ENCODE peak calls at places on chromosomes 16 and 17, in eight cellular contexts. One of them, this sample, is unnamed.
A peak's percentile ranks its signal among the peaks of the same experiment; 100 is the strongest.

GRCh38 chr17:65567566-65567965 is 6.1 kb upstream of the AXIN2 start:
- DNase-seq in endothelial cell: no peak
- DNase-seq in BJ: no peak
- DNase-seq in fibroblast of the aortic adventitia: no peak
- DNase-seq in AG09309: no peak
- DNase-seq in spleen: no peak
- DNase-seq in omental fat pad: no peak
- DNase-seq in vagina: no peak
- DNase-seq in this sample: no peak

GRCh38 chr17:80261895-80262279 is 1.2 kb downstream of the RNF213 start:
- DNase-seq in endothelial cell: no peak
- DNase-seq in BJ: no peak
- DNase-seq in fibroblast of the aortic adventitia: no peak
- DNase-seq in AG09309: no peak
- DNase-seq in spleen: no peak
- DNase-seq in omental fat pad: no peak
- DNase-seq in vagina: no peak
- DNase-seq in this sample: no peak

GRCh38 chr16:52611817-52612673 is 65.1 kb upstream of the TOX3 start:
- DNase-seq in endothelial cell: no peak
- DNase-seq in BJ: no peak
- DNase-seq in fibroblast of the aortic adventitia: no peak
- DNase-seq in AG09309: no peak
- DNase-seq in spleen: no peak
- DNase-seq in omental fat pad: no peak
- DNase-seq in vagina: no peak
- DNase-seq in this sample: no peak

GRCh38 chr17:48012151-48012520 is 25.5 kb downstream of the COPZ2 start:
- DNase-seq in endothelial cell: peak; percentile 48
- DNase-seq in BJ: no peak
- DNase-seq in fibroblast of the aortic adventitia: no peak
- DNase-seq in AG09309: no peak
- DNase-seq in spleen: peak; percentile 90
- DNase-seq in omental fat pad: no peak
- DNase-seq in vagina: no peak
- DNase-seq in this sample: peak; percentile 81

GRCh38 chr16:53131363-53132071 is 76.7 kb downstream of the CHD9 start:
- DNase-seq in endothelial cell: peak; percentile 52
- DNase-seq in BJ: no peak
- DNase-seq in fibroblast of the aortic adventitia: peak; percentile 26
- DNase-seq in AG09309: no peak
- DNase-seq in spleen: peak; percentile 92
- DNase-seq in omental fat pad: peak; percentile 32
- DNase-seq in vagina: no peak
- DNase-seq in this sample: peak; percentile 73

GRCh38 chr16:88468289-88469129 is 15.4 kb downstream of the ZFPM1 start:
- DNase-seq in endothelial cell: peak; percentile 45
- DNase-seq in BJ: no peak
- DNase-seq in fibroblast of the aortic adventitia: peak; percentile 46
- DNase-seq in AG09309: no peak
- DNase-seq in spleen: no peak
- DNase-seq in omental fat pad: no peak
- DNase-seq in vagina: no peak
- DNase-seq in this sample: no peak

GRCh38 chr16:69494993-69495392 is 70.6 kb downstream of the CYB5B start:
- DNase-seq in endothelial cell: peak; percentile 43
- DNase-seq in BJ: no peak
- DNase-seq in fibroblast of the aortic adventitia: no peak
- DNase-seq in AG09309: no peak
- DNase-seq in spleen: no peak
- DNase-seq in omental fat pad: no peak
- DNase-seq in vagina: no peak
- DNase-seq in this sample: no peak

GRCh38 chr17:6070895-6071511 is 824 bp downstream of the WSCD1 start:
- DNase-seq in endothelial cell: peak; percentile 39
- DNase-seq in BJ: no peak
- DNase-seq in fibroblast of the aortic adventitia: no peak
- DNase-seq in AG09309: no peak
- DNase-seq in spleen: no peak
- DNase-seq in omental fat pad: no peak
- DNase-seq in vagina: no peak
- DNase-seq in this sample: no peak

GRCh38 chr17:48546924-48547838 is 2.3 kb upstream of the HOXB2 start:
- DNase-seq in endothelial cell: no peak
- DNase-seq in BJ: no peak
- DNase-seq in fibroblast of the aortic adventitia: peak; percentile 93
- DNase-seq in AG09309: no peak
- DNase-seq in spleen: no peak
- DNase-seq in omental fat pad: no peak
- DNase-seq in vagina: no peak
- DNase-seq in this sample: no peak

GRCh38 chr16:88451586-88452484 is 1.2 kb upstream of the ZFPM1 start:
- DNase-seq in endothelial cell: no peak
- DNase-seq in BJ: no peak
- DNase-seq in fibroblast of the aortic adventitia: no peak
- DNase-seq in AG09309: no peak
- DNase-seq in spleen: no peak
- DNase-seq in omental fat pad: no peak
- DNase-seq in vagina: no peak
- DNase-seq in this sample: no peak

DNA sequence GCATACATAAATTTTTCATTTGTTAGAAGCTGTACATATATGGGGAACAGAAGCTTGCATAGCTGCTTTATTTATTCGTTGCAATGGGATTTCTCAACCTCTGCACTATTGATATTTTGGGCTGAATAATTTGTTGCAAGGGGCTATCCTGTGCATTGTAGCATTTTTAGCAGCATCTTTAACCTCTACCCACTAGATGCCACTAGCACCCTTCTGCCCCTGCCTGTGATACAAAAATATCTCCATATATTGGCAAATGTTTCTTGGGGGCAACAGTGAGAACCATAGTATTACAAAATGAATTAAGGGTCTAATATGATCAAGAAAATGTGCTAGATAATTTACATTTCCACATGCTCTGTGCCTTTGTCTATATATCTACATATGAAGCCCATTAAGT is 1401.0 kb downstream of the CDH11 start:
- DNase-seq in endothelial cell: no peak
- DNase-seq in BJ: no peak
- DNase-seq in fibroblast of the aortic adventitia: no peak
- DNase-seq in AG09309: no peak
- DNase-seq in spleen: no peak
- DNase-seq in omental fat pad: no peak
- DNase-seq in vagina: no peak
- DNase-seq in this sample: no peak
- TF ChIP-seq CTCF in endothelial cell: no peak
- TF ChIP-seq CTCF in BJ: no peak
- TF ChIP-seq CTCF in fibroblast of the aortic adventitia: peak; percentile 3
- TF ChIP-seq CTCF in AG09309: no peak
- TF ChIP-seq CTCF in spleen: no peak
- TF ChIP-seq CTCF in omental fat pad: no peak
- TF ChIP-seq CTCF in vagina: no peak
- TF ChIP-seq CTCF in this sample: peak; percentile 50

GRCh38 chr17:42520540-42520951 is 15.5 kb upstream of the NAGLU start:
- DNase-seq in endothelial cell: peak; percentile 57
- DNase-seq in BJ: no peak
- DNase-seq in fibroblast of the aortic adventitia: no peak
- DNase-seq in AG09309: no peak
- DNase-seq in spleen: peak; percentile 68
- DNase-seq in omental fat pad: no peak
- DNase-seq in vagina: no peak
- DNase-seq in this sample: no peak
- TF ChIP-seq CTCF in endothelial cell: peak; percentile 40
- TF ChIP-seq CTCF in BJ: peak; percentile 31
- TF ChIP-seq CTCF in fibroblast of the aortic adventitia: peak; percentile 6
- TF ChIP-seq CTCF in AG09309: peak; percentile 7
- TF ChIP-seq CTCF in spleen: peak; percentile 26
- TF ChIP-seq CTCF in omental fat pad: no peak
- TF ChIP-seq CTCF in vagina: no peak
- TF ChIP-seq CTCF in this sample: peak; percentile 57

DNA sequence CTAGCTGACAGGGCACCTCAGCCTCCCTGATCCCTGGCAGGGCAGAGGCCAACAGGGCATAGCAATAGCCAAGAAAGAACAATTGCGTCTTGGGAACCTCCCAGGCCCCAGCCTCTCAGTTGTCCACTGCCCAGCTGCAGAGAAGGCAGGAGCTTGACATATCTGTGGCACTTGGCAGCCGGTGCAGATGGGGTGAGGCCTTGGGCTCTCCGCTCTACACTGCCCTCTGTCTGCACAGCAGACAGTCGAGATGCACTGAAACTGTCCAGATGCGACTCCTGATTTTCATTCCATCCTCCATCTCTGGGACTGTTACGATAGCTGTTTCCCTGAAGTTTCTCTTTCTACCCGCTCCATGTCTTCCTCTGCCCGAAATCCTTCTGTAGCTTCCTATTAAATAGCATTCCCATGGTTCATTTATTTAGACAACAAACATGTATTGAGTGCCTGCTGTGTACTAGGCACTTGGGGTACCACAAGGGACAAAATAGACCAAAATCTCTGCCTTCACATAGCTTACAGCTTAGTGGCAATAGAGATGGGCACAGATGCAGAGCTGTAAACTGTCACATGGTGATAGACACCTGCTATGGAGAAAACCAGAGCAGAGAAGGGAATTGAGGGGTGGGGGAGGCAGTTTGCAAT is 3.3 kb downstream of the POLR3E start:
- DNase-seq in endothelial cell: peak; percentile 59
- DNase-seq in BJ: no peak
- DNase-seq in fibroblast of the aortic adventitia: peak; percentile 60
- DNase-seq in AG09309: peak; percentile 7
- DNase-seq in spleen: peak; percentile 79
- DNase-seq in omental fat pad: no peak
- DNase-seq in vagina: no peak
- DNase-seq in this sample: no peak
- TF ChIP-seq CTCF in endothelial cell: peak; percentile 16
- TF ChIP-seq CTCF in BJ: peak; percentile 86
- TF ChIP-seq CTCF in fibroblast of the aortic adventitia: peak; percentile 68
- TF ChIP-seq CTCF in AG09309: peak; percentile 75
- TF ChIP-seq CTCF in spleen: peak; percentile 64
- TF ChIP-seq CTCF in omental fat pad: no peak
- TF ChIP-seq CTCF in vagina: peak; percentile 3
- TF ChIP-seq CTCF in this sample: peak; percentile 71

DNA sequence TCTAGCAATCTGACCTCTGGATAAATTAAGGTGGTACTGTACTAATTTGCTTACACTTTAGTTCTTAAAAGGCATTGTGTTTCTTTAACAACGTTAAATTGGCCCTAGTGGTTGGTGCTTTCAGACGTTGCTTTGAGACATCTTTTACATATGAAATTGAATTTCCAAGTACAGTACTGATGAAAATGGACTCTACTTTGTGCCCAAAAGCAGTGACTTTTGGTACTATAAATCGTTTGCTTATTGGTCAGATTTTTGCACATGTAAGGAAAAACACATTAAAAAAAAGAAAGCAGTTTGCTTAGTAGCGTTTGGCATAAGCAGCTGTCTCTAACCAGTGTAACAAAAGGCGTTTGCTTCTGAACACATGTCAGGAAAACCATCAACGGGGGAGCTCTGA is 139.6 kb downstream of the CDK5R1 start:
- DNase-seq in endothelial cell: no peak
- DNase-seq in BJ: no peak
- DNase-seq in fibroblast of the aortic adventitia: no peak
- DNase-seq in AG09309: no peak
- DNase-seq in spleen: no peak
- DNase-seq in omental fat pad: no peak
- DNase-seq in vagina: no peak
- DNase-seq in this sample: no peak
- TF ChIP-seq CTCF in endothelial cell: no peak
- TF ChIP-seq CTCF in BJ: no peak
- TF ChIP-seq CTCF in fibroblast of the aortic adventitia: no peak
- TF ChIP-seq CTCF in AG09309: no peak
- TF ChIP-seq CTCF in spleen: no peak
- TF ChIP-seq CTCF in omental fat pad: no peak
- TF ChIP-seq CTCF in vagina: no peak
- TF ChIP-seq CTCF in this sample: no peak

DNA sequence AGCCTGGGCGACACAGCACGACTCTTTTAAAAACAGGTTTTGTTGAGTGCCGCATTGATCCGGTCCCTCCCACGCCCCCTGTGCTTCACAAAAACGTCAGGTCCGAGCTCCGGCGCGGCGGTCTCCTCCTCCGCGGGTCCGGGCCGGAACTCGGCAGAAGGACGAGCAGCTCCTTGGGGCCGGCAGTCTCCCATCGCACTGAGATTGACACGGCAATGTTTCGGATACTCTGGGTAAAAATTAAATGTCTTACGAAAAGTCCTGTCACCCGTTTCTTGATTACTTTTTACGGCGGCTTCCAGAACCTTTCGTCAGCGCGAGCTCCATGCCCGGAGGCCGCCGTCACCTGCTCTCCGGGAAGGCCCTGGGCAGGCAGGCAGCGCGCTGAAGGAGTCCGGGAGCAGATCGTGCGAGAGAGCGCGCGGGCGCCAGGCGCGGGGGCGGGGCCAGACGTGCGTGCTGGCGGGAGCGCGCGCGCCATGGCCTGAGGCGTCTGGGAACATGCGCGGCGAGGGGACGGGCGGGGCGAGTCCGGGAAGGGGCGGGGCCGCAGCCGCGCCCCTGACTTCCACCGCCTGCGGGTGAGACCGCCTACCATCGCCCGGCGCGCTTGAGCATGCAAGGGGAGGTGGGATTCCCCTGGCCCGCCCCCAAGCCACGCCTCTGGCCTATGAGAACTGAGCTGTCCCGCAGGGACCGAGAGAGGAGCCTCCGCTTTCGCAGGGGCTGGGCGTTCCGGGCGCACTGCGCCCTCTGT is 11.7 kb upstream of the SRL start:
- DNase-seq in endothelial cell: peak; percentile 99
- DNase-seq in BJ: peak; percentile 91
- DNase-seq in fibroblast of the aortic adventitia: peak; percentile 99
- DNase-seq in AG09309: peak; percentile 95
- DNase-seq in spleen: peak; percentile 100
- DNase-seq in omental fat pad: peak; percentile 99
- DNase-seq in vagina: peak; percentile 99
- DNase-seq in this sample: peak; percentile 100
- TF ChIP-seq CTCF in endothelial cell: no peak
- TF ChIP-seq CTCF in BJ: no peak
- TF ChIP-seq CTCF in fibroblast of the aortic adventitia: no peak
- TF ChIP-seq CTCF in AG09309: no peak
- TF ChIP-seq CTCF in spleen: no peak
- TF ChIP-seq CTCF in omental fat pad: no peak
- TF ChIP-seq CTCF in vagina: no peak
- TF ChIP-seq CTCF in this sample: no peak